ENCODE peak calls at places on chromosome 9, in seven cellular contexts. G is natural killer cell treated with Interleukin-12 subunit alpha and Interleukin-12 subunit beta and Interleukin-15 and Interleukin-18, amount 100 ng/mL, for 72 hours; Q is smooth muscle cell of the brain vasculature; O is AG08396; A is gastrocnemius medialis; P is CD4-positive, alpha-beta T cell; K is AG04449. I is an unnamed sample.

GRCh38 chr9:129319938-129320481 is 141.9 kb upstream of the IER5L start:
- DNase-seq in G (no peak), Q (no peak), O (no peak), A (no peak), P (no peak), K (no peak), I (no peak)

GRCh38 chr9:70479880-70480291 is 65.4 kb upstream of the KLF9 start:
- DNase-seq in G (no peak), Q (peak; percentile 73), O (peak; percentile 26), A (no peak), P (no peak), K (no peak), I (no peak)

GRCh38 chr9:125436613-125437443 is 175.2 kb downstream of the GAPVD1 start:
- DNase-seq in G (peak; percentile 20), Q (no peak), O (no peak), A (no peak), P (no peak), K (no peak), I (no peak)

GRCh38 chr9:35738924-35739323 is 6.5 kb downstream of the CREB3 start:
- DNase-seq in G (no peak), Q (no peak), O (no peak), A (no peak), P (no peak), K (no peak), I (no peak)

GRCh38 chr9:108834959-108835696 is 20.7 kb downstream of the ACTL7B start:
- DNase-seq in G (no peak), Q (no peak), O (no peak), A (no peak), P (no peak), K (no peak), I (no peak)

GRCh38 chr9:16553869-16554540 is 316.5 kb downstream of the BNC2 start:
- DNase-seq in G (no peak), Q (no peak), O (no peak), A (no peak), P (no peak), K (no peak), I (no peak)

GRCh38 chr9:130869250-130869649 is 27.4 kb downstream of the QRFP start:
- DNase-seq in G (no peak), Q (no peak), O (no peak), A (no peak), P (no peak), K (no peak), I (no peak)

GRCh38 chr9:131397100-131397790 is 3.4 kb downstream of the PRRC2B start:
- DNase-seq in G (no peak), Q (no peak), O (no peak), A (no peak), P (no peak), K (no peak), I (no peak)

GRCh38 chr9:16032799-16033198 is 480.0 kb downstream of the CCDC171 start:
- DNase-seq in G (no peak), Q (no peak), O (no peak), A (no peak), P (no peak), K (no peak), I (no peak)

GRCh38 chr9:135223831-135224230 is 136.4 kb downstream of the OLFM1 start:
- DNase-seq in G (peak; percentile 44), Q (no peak), O (no peak), A (no peak), P (no peak), K (no peak), I (no peak)

GRCh38 chr9:6078382-6079105 is 63.1 kb upstream of the RANBP6 start:
- DNase-seq in G (no peak), Q (no peak), O (no peak), A (no peak), P (no peak), K (no peak), I (no peak)

GRCh38 chr9:28050046-28050445 is 476.8 kb upstream of the C9orf72 start:
- DNase-seq in G (no peak), Q (no peak), O (no peak), A (no peak), P (no peak), K (no peak), I (no peak)

GRCh38 chr9:130276121-130276520 is 10.6 kb downstream of the HMCN2 start:
- DNase-seq in G (no peak), Q (no peak), O (peak; percentile 81), A (no peak), P (no peak), K (no peak), I (no peak)

GRCh38 chr9:107024193-107024592 is 161.2 kb downstream of the ZNF462 start:
- DNase-seq in G (no peak), Q (no peak), O (no peak), A (no peak), P (no peak), K (no peak), I (no peak)

GRCh38 chr9:3732077-3733038 is 206.6 kb upstream of the RFX3 start:
- DNase-seq in G (peak; percentile 67), Q (peak; percentile 72), O (peak; percentile 83), A (peak; percentile 6), P (no peak), K (peak; percentile 74), I (peak; percentile 56)

GRCh38 chr9:80964374-80964773 is 725.0 kb downstream of the TLE1 start:
- DNase-seq in G (no peak), Q (no peak), O (no peak), A (no peak), P (no peak), K (no peak), I (no peak)

GRCh38 chr9:91948423-91949292 is 1.4 kb downstream of the ROR2 start:
- DNase-seq in G (no peak), Q (no peak), O (peak; percentile 52), A (no peak), P (no peak), K (no peak), I (no peak)

GRCh38 chr9:98468567-98469239 is 213.3 kb upstream of the TBC1D2 start:
- DNase-seq in G (no peak), Q (no peak), O (no peak), A (no peak), P (no peak), K (no peak), I (no peak)

GRCh38 chr9:111399772-111400563 is 69.9 kb upstream of the OR2K2 start:
- DNase-seq in G (no peak), Q (no peak), O (no peak), A (no peak), P (no peak), K (no peak), I (peak; percentile 2)

GRCh38 chr9:117454711-117455110 is 39.9 kb upstream of the ASTN2 start:
- DNase-seq in G (no peak), Q (no peak), O (no peak), A (no peak), P (no peak), K (no peak), I (no peak)

GRCh38 chr9:71549023-71549422 is 219.3 kb downstream of the CEMIP2 start:
- DNase-seq in G (no peak), Q (no peak), O (no peak), A (no peak), P (no peak), K (no peak), I (no peak)

GRCh38 chr9:2170737-2171136 is 155.6 kb downstream of the SMARCA2 start:
- DNase-seq in G (no peak), Q (no peak), O (no peak), A (no peak), P (no peak), K (no peak), I (no peak)

GRCh38 chr9:130535818-130536521 is 43.4 kb upstream of the FUBP3 start:
- DNase-seq in G (no peak), Q (no peak), O (peak; percentile 69), A (no peak), P (no peak), K (no peak), I (no peak)

GRCh38 chr9:124629600-124629999 is 122.4 kb upstream of the NR5A1 start:
- DNase-seq in G (no peak), Q (no peak), O (peak; percentile 53), A (no peak), P (no peak), K (no peak), I (no peak)

GRCh38 chr9:90188656-90189055 is 454.0 kb downstream of the DIRAS2 start:
- DNase-seq in G (no peak), Q (no peak), O (no peak), A (no peak), P (no peak), K (no peak), I (no peak)

GRCh38 chr9:34985311-34985899 is 4.1 kb upstream of the DNAJB5 start:
- DNase-seq in G (no peak), Q (no peak), O (peak; percentile 42), A (no peak), P (peak; percentile 32), K (no peak), I (no peak)

GRCh38 chr9:1018121-1018520 is 32.0 kb upstream of the DMRT2 start:
- DNase-seq in G (no peak), Q (no peak), O (no peak), A (peak; percentile 9), P (no peak), K (no peak), I (no peak)

GRCh38 chr9:88992556-88992955 is 1.3 kb downstream of the S1PR3 start:
- DNase-seq in G (no peak), Q (no peak), O (peak; percentile 51), A (no peak), P (no peak), K (no peak), I (no peak)

GRCh38 chr9:108041551-108041950 is 552.0 kb upstream of the KLF4 start:
- DNase-seq in G (no peak), Q (no peak), O (peak; percentile 59), A (peak; percentile 8), P (no peak), K (no peak), I (no peak)

GRCh38 chr9:115494393-115494792 is 376.4 kb upstream of the TNC start:
- DNase-seq in G (no peak), Q (no peak), O (no peak), A (no peak), P (no peak), K (no peak), I (no peak)

GRCh38 chr9:130327781-130328348 is 62.3 kb downstream of the HMCN2 start:
- DNase-seq in G (no peak), Q (no peak), O (no peak), A (peak; percentile 35), P (no peak), K (no peak), I (no peak)

GRCh38 chr9:116391306-116391900 is 237.8 kb downstream of the PAPPA start:
- DNase-seq in G (no peak), Q (peak; percentile 33), O (peak; percentile 56), A (no peak), P (no peak), K (peak; percentile 51), I (no peak)

GRCh38 chr9:20065076-20065475 is 276.2 kb upstream of the SLC24A2 start:
- DNase-seq in G (no peak), Q (no peak), O (no peak), A (no peak), P (no peak), K (no peak), I (no peak)

GRCh38 chr9:108430655-108431054 is 425.1 kb downstream of the ACTL7B start:
- DNase-seq in G (no peak), Q (no peak), O (no peak), A (no peak), P (no peak), K (no peak), I (no peak)